ENCODE peak calls at places on chromosomes 16 and 17, in ten cellular contexts. X, U, O, Z, R, P, W, Q, V and Y are unnamed samples.

GRCh38 chr16:87464691-87465300 is 28.0 kb downstream of the ZCCHC14 start:
- DNase-seq in X (no peak), U (peak; percentile 66), O (no peak), Z (peak; percentile 99), R (peak; percentile 61), P (peak; percentile 94), W (no peak), Q (no peak), V (peak; percentile 92), Y (peak; percentile 58)

GRCh38 chr17:64147110-64148016 is 17.4 kb upstream of the ERN1 start:
- DNase-seq in X (peak; percentile 44), U (no peak), O (no peak), Z (peak; percentile 66), R (no peak), P (no peak), W (no peak), Q (no peak), V (peak; percentile 49), Y (no peak)

GRCh38 chr16:70653406-70653805 is 7.0 kb downstream of the IL34 start:
- DNase-seq in X (no peak), U (no peak), O (no peak), Z (no peak), R (no peak), P (no peak), W (no peak), Q (no peak), V (no peak), Y (no peak)

GRCh38 chr17:74898376-74898946 is 5.0 kb upstream of the FADS6 start:
- DNase-seq in X (no peak), U (no peak), O (no peak), Z (no peak), R (no peak), P (no peak), W (no peak), Q (no peak), V (no peak), Y (no peak)

GRCh38 chr16:88536971-88537751 is 33.0 kb upstream of the ZC3H18 start:
- DNase-seq in X (peak; percentile 49), U (no peak), O (peak; percentile 57), Z (no peak), R (no peak), P (no peak), W (peak; percentile 49), Q (no peak), V (no peak), Y (no peak)

GRCh38 chr17:32298298-32298697 is 32.7 kb downstream of the RHBDL3 start:
- DNase-seq in X (no peak), U (no peak), O (no peak), Z (peak; percentile 20), R (no peak), P (no peak), W (no peak), Q (no peak), V (no peak), Y (no peak)

GRCh38 chr16:24141466-24141865 is 114.7 kb upstream of the CACNG3 start:
- DNase-seq in X (no peak), U (no peak), O (no peak), Z (no peak), R (no peak), P (no peak), W (no peak), Q (no peak), V (no peak), Y (no peak)

GRCh38 chr17:51397361-51398127 is 137.2 kb downstream of the UTP18 start:
- DNase-seq in X (peak; percentile 94), U (no peak), O (no peak), Z (no peak), R (no peak), P (no peak), W (no peak), Q (no peak), V (peak; percentile 43), Y (no peak)

GRCh38 chr17:58330544-58330996 is 2.0 kb upstream of the TSPOAP1 start:
- DNase-seq in X (no peak), U (no peak), O (no peak), Z (no peak), R (peak; percentile 11), P (no peak), W (no peak), Q (no peak), V (no peak), Y (no peak)

GRCh38 chr16:89049484-89050118 is 44.1 kb upstream of the ACSF3 start:
- DNase-seq in X (no peak), U (no peak), O (no peak), Z (no peak), R (peak; percentile 12), P (peak; percentile 34), W (no peak), Q (no peak), V (no peak), Y (no peak)

GRCh38 chr16:89842471-89843408 is 14.5 kb downstream of the SPIRE2 start:
- DNase-seq in X (no peak), U (no peak), O (no peak), Z (peak; percentile 58), R (no peak), P (no peak), W (peak; percentile 22), Q (no peak), V (peak; percentile 61), Y (no peak)

DNA sequence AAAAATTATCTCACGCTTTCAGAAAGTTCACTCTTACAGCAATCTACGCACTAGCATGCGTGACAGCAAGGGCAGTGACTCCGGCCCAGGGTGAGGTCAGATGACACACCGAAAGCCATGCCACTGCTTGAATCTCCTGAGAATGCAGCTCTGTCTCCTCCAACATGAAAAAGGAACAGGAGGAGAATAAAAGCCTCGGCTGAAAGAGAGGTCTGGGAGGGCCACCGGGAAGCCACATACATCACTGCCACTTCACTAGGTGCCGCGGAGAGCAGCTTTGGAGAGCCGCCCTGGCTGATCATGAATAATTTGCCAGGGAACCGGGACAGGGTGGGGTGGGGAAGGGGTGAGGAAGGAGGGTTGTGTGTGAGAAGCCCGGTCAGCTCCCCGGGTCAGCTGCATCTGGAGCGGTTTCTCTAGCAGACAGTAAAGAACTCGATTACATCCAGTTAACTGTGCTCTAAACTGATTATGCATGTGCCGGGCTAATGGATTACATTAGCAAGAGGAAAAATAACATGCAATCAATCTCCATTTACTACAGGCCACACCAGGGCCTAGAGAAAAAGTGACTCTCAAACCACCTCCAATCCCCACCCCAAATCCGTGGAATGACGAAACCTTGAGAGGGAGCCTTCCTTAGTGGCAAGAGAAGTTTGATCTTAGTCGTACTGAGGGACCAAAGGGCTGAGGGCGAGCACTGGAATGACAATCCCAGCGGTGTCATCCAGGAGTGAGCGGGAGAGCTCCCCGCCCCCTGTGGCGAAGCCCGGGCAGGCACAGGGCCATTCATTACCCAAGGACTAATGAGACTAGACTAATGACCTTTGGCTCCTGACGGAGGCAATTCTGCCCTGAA is 100.3 kb downstream of the ZFHX3 start:
- DNase-seq in X (no peak), U (no peak), O (no peak), Z (no peak), R (no peak), P (no peak), W (no peak), Q (peak; percentile 82), V (peak; percentile 63), Y (no peak)
- TF ChIP-seq CTCF in X (no peak), U (no peak), O (no peak), Z (no peak), R (no peak), P (no peak), W (no peak), Q (peak; percentile 15), V (no peak), Y (no peak)

DNA sequence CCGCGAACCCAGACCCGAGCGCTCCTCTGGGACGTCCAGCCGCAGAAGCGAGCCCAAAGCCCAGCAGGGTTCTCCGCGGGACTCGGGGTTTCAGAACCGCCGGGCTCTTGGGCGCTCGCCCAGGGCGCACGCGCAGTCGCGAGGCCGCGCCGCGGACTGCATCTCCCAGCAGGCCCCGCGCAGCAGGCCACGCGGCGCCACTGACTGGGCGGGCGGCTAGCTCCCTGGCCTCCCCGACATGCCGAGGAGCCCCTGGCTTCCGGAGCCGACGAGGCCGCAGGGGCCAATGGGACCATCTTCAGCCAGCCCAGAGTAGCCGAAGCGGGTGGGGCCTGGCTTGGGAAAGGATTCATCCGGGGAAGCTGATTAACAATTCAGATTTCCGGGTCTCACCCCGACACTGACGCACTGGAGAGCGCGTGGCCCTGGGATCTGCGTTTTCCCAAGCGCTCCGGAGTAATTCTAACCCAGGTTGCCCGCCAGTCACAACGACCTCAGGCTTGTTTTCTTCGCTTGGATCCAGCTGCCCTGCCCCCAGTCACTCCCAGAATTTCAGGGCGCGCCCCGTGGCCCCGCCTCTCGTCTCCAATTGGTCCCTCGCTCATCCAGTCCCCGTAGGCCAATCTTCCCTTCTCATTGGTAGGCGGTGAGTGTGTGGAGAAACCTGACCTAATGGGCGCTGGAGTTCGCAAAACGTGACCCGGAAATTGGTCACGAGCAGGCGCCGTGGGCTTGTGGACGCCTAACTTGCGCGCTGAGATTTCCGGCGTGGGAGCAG is at the start of gene ZNF263:
- DNase-seq in X (peak; percentile 97), U (peak; percentile 97), O (peak; percentile 95), Z (peak; percentile 99), R (peak; percentile 96), P (peak; percentile 98), W (peak; percentile 96), Q (peak; percentile 97), V (peak; percentile 99), Y (peak; percentile 99)
- TF ChIP-seq CTCF in X (no peak), U (no peak), O (no peak), Z (no peak), R (no peak), P (no peak), W (no peak), Q (no peak), V (no peak), Y (no peak)

DNA sequence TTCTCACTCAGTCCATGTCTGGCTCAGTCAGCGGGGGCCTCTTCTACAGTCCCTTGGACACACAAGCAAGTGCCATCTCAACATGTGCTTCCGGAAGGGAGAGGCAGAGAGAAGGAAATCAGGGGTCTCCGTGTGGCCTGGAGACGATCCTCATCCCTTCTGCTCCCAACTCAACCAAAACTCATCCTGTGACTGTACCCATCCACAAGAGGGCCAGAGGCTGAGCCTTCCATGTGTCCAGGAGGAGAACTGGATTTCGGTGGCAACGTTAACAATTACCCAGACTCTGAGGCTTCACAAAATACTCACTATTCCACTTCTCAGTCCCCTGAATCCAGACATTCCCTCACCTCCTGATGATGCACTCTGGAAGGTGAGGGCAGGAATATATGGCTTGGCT is 7.8 kb upstream of the ALOX12B start:
- DNase-seq in X (no peak), U (no peak), O (no peak), Z (no peak), R (no peak), P (no peak), W (no peak), Q (no peak), V (no peak), Y (no peak)
- TF ChIP-seq CTCF in X (no peak), U (no peak), O (no peak), Z (no peak), R (no peak), P (no peak), W (peak; percentile 17), Q (no peak), V (no peak), Y (no peak)

DNA sequence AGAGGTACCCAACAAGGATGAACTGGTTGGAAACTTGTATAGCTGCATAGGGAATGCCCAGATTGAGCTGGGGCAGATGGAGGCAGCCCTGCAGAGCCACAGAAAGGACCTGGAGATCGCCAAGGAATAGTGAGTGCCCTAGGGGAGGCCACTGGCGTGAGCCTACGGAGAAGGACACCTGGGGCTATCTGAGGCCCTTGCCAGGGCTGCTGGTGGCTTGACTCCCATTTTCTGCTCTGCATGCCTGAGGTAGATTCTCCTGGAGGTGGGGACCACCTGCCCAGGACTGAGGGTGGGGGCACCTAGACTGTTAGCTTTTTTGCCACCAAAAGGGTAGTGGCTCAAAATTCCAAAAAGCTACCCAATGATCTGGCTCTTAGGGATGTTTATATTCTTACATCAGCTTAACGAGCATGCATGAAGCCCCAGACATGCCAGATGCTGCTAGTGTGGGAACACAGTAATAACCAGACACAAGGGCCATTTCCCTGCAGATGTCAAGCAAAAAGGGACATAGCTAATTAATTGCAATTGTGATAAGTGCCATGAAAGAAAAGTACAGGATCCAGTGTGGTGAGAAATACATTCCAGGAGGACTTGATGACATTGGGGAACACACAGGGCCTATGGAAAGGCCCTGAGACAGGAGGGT is 8.8 kb downstream of the ODAD4 start:
- DNase-seq in X (no peak), U (no peak), O (no peak), Z (peak; percentile 24), R (no peak), P (no peak), W (no peak), Q (no peak), V (no peak), Y (no peak)
- TF ChIP-seq CTCF in X (no peak), U (no peak), O (no peak), Z (no peak), R (no peak), P (no peak), W (no peak), Q (no peak), V (no peak), Y (no peak)